ENCODE peak calls at places on chromosomes 6 and 20, in seven cellular contexts. One of them, this sample, is unnamed.

GRCh38 chr20:53706511-53707031 is 112.9 kb upstream of the ZNF217 start:
- DNase-seq in upper lobe of left lung: no peak
- DNase-seq in thyroid gland: no peak
- DNase-seq in uterus: no peak
- DNase-seq in stomach: no peak
- DNase-seq in right lobe of liver: no peak
- DNase-seq in esophagus muscularis mucosa: no peak
- DNase-seq in this sample: no peak

GRCh38 chr20:38727602-38728236 is 3.4 kb downstream of the SLC32A1 start:
- DNase-seq in uterus: no peak
- DNase-seq in esophagus muscularis mucosa: no peak
- DNase-seq in thyroid gland: no peak
- DNase-seq in right lobe of liver: no peak
- DNase-seq in upper lobe of left lung: peak; percentile 66
- DNase-seq in stomach: no peak
- DNase-seq in this sample: no peak

GRCh38 chr6:26032387-26033131 is 54.7 kb upstream of the HFE start:
- DNase-seq in thyroid gland: no peak
- DNase-seq in upper lobe of left lung: no peak
- DNase-seq in right lobe of liver: no peak
- DNase-seq in stomach: no peak
- DNase-seq in esophagus muscularis mucosa: no peak
- DNase-seq in uterus: no peak
- DNase-seq in this sample: no peak

GRCh38 chr6:50087231-50087954 is 37.7 kb upstream of the DEFB112 start:
- DNase-seq in esophagus muscularis mucosa: no peak
- DNase-seq in uterus: no peak
- DNase-seq in thyroid gland: no peak
- DNase-seq in right lobe of liver: no peak
- DNase-seq in stomach: no peak
- DNase-seq in upper lobe of left lung: no peak
- DNase-seq in this sample: no peak

GRCh38 chr6:52839124-52840055 is 1.2 kb downstream of the GSTA5 start:
- DNase-seq in uterus: no peak
- DNase-seq in thyroid gland: peak; percentile 40
- DNase-seq in stomach: peak; percentile 59
- DNase-seq in esophagus muscularis mucosa: no peak
- DNase-seq in upper lobe of left lung: peak; percentile 32
- DNase-seq in right lobe of liver: no peak
- DNase-seq in this sample: no peak

GRCh38 chr20:53876470-53876869 is 193.9 kb downstream of the BCAS1 start:
- DNase-seq in upper lobe of left lung: no peak
- DNase-seq in stomach: no peak
- DNase-seq in right lobe of liver: no peak
- DNase-seq in uterus: no peak
- DNase-seq in thyroid gland: no peak
- DNase-seq in esophagus muscularis mucosa: no peak
- DNase-seq in this sample: no peak

GRCh38 chr20:641516-641913 is 11.5 kb downstream of the SRXN1 start:
- DNase-seq in uterus: no peak
- DNase-seq in stomach: no peak
- DNase-seq in thyroid gland: no peak
- DNase-seq in upper lobe of left lung: no peak
- DNase-seq in esophagus muscularis mucosa: no peak
- DNase-seq in right lobe of liver: no peak
- DNase-seq in this sample: peak; percentile 41

GRCh38 chr20:25177890-25178321 is 17.6 kb upstream of the ENTPD6 start:
- DNase-seq in thyroid gland: peak; percentile 81
- DNase-seq in upper lobe of left lung: no peak
- DNase-seq in right lobe of liver: no peak
- DNase-seq in uterus: no peak
- DNase-seq in esophagus muscularis mucosa: no peak
- DNase-seq in stomach: peak; percentile 81
- DNase-seq in this sample: no peak

GRCh38 chr20:62174870-62175624 is 7.8 kb upstream of the MTG2 start:
- DNase-seq in right lobe of liver: peak; percentile 39
- DNase-seq in upper lobe of left lung: peak; percentile 68
- DNase-seq in thyroid gland: no peak
- DNase-seq in stomach: no peak
- DNase-seq in esophagus muscularis mucosa: no peak
- DNase-seq in uterus: no peak
- DNase-seq in this sample: no peak

GRCh38 chr6:139114741-139115140 is 20.1 kb upstream of the HECA start:
- DNase-seq in upper lobe of left lung: no peak
- DNase-seq in stomach: no peak
- DNase-seq in right lobe of liver: no peak
- DNase-seq in uterus: no peak
- DNase-seq in thyroid gland: no peak
- DNase-seq in esophagus muscularis mucosa: no peak
- DNase-seq in this sample: no peak

GRCh38 chr20:37890643-37891042 is 12.3 kb upstream of the VSTM2L start:
- DNase-seq in uterus: no peak
- DNase-seq in esophagus muscularis mucosa: no peak
- DNase-seq in upper lobe of left lung: peak; percentile 30
- DNase-seq in thyroid gland: no peak
- DNase-seq in right lobe of liver: no peak
- DNase-seq in stomach: no peak
- DNase-seq in this sample: no peak

GRCh38 chr20:23375827-23376226 is 13.8 kb downstream of the GZF1 start:
- DNase-seq in right lobe of liver: no peak
- DNase-seq in esophagus muscularis mucosa: no peak
- DNase-seq in thyroid gland: no peak
- DNase-seq in uterus: no peak
- DNase-seq in stomach: no peak
- DNase-seq in upper lobe of left lung: no peak
- DNase-seq in this sample: no peak

GRCh38 chr6:151276112-151276745 is 36.5 kb downstream of the AKAP12 start:
- DNase-seq in stomach: no peak
- DNase-seq in esophagus muscularis mucosa: no peak
- DNase-seq in thyroid gland: no peak
- DNase-seq in uterus: no peak
- DNase-seq in right lobe of liver: no peak
- DNase-seq in upper lobe of left lung: no peak
- DNase-seq in this sample: peak; percentile 50

GRCh38 chr6:170232186-170233002 is 58.5 kb downstream of the DLL1 start:
- DNase-seq in right lobe of liver: peak; percentile 32
- DNase-seq in upper lobe of left lung: no peak
- DNase-seq in uterus: no peak
- DNase-seq in thyroid gland: no peak
- DNase-seq in esophagus muscularis mucosa: no peak
- DNase-seq in stomach: no peak
- DNase-seq in this sample: peak; percentile 4

GRCh38 chr6:46186583-46186982 is 15.8 kb upstream of the ENPP5 start:
- DNase-seq in right lobe of liver: no peak
- DNase-seq in uterus: no peak
- DNase-seq in stomach: no peak
- DNase-seq in esophagus muscularis mucosa: no peak
- DNase-seq in thyroid gland: no peak
- DNase-seq in upper lobe of left lung: no peak
- DNase-seq in this sample: no peak

GRCh38 chr20:1860446-1860845 is 34.8 kb upstream of the SIRPA start:
- DNase-seq in uterus: no peak
- DNase-seq in upper lobe of left lung: no peak
- DNase-seq in right lobe of liver: no peak
- DNase-seq in stomach: no peak
- DNase-seq in esophagus muscularis mucosa: no peak
- DNase-seq in thyroid gland: no peak
- DNase-seq in this sample: no peak

GRCh38 chr6:42978487-42978792 is 541 bp downstream of the PEX6 start:
- DNase-seq in thyroid gland: peak; percentile 29
- DNase-seq in stomach: no peak
- DNase-seq in uterus: peak; percentile 27
- DNase-seq in upper lobe of left lung: no peak
- DNase-seq in esophagus muscularis mucosa: no peak
- DNase-seq in right lobe of liver: peak; percentile 62
- DNase-seq in this sample: peak; percentile 60

GRCh38 chr6:161921602-161922400 is 647.9 kb upstream of the AGPAT4 start:
- DNase-seq in uterus: no peak
- DNase-seq in right lobe of liver: no peak
- DNase-seq in upper lobe of left lung: no peak
- DNase-seq in thyroid gland: no peak
- DNase-seq in esophagus muscularis mucosa: no peak
- DNase-seq in stomach: no peak
- DNase-seq in this sample: no peak

GRCh38 chr6:44624226-44624625 is 236.7 kb downstream of the CDC5L start:
- DNase-seq in stomach: no peak
- DNase-seq in thyroid gland: no peak
- DNase-seq in right lobe of liver: no peak
- DNase-seq in upper lobe of left lung: peak; percentile 57
- DNase-seq in esophagus muscularis mucosa: no peak
- DNase-seq in uterus: no peak
- DNase-seq in this sample: no peak
- H3K4me1 ChIP-seq in stomach: no peaks in the 10 kb centered on the region
- H3K4me1 ChIP-seq in thyroid gland: no peaks in the 10 kb centered on the region
- H3K4me1 ChIP-seq in right lobe of liver: no peaks in the 10 kb centered on the region
- H3K4me1 ChIP-seq in upper lobe of left lung: peaks cover 4% of the 10 kb centered on the region
- H3K4me1 ChIP-seq in esophagus muscularis mucosa: no peaks in the 10 kb centered on the region
- H3K4me1 ChIP-seq in uterus: no peaks in the 10 kb centered on the region
- H3K4me1 ChIP-seq in this sample: no peaks in the 10 kb centered on the region

GRCh38 chr20:48858075-48858790 is 30.4 kb upstream of the PREX1 start:
- DNase-seq in upper lobe of left lung: no peak
- DNase-seq in esophagus muscularis mucosa: no peak
- DNase-seq in uterus: no peak
- DNase-seq in stomach: no peak
- DNase-seq in right lobe of liver: no peak
- DNase-seq in thyroid gland: no peak
- DNase-seq in this sample: peak; percentile 23
- H3K36me3 ChIP-seq in upper lobe of left lung: no peaks in the 10 kb centered on the region
- H3K36me3 ChIP-seq in esophagus muscularis mucosa: no peaks in the 10 kb centered on the region
- H3K36me3 ChIP-seq in uterus: no peaks in the 10 kb centered on the region
- H3K36me3 ChIP-seq in stomach: no peaks in the 10 kb centered on the region
- H3K36me3 ChIP-seq in right lobe of liver: no peaks in the 10 kb centered on the region
- H3K36me3 ChIP-seq in thyroid gland: no peaks in the 10 kb centered on the region
- H3K36me3 ChIP-seq in this sample: no peaks in the 10 kb centered on the region

DNA sequence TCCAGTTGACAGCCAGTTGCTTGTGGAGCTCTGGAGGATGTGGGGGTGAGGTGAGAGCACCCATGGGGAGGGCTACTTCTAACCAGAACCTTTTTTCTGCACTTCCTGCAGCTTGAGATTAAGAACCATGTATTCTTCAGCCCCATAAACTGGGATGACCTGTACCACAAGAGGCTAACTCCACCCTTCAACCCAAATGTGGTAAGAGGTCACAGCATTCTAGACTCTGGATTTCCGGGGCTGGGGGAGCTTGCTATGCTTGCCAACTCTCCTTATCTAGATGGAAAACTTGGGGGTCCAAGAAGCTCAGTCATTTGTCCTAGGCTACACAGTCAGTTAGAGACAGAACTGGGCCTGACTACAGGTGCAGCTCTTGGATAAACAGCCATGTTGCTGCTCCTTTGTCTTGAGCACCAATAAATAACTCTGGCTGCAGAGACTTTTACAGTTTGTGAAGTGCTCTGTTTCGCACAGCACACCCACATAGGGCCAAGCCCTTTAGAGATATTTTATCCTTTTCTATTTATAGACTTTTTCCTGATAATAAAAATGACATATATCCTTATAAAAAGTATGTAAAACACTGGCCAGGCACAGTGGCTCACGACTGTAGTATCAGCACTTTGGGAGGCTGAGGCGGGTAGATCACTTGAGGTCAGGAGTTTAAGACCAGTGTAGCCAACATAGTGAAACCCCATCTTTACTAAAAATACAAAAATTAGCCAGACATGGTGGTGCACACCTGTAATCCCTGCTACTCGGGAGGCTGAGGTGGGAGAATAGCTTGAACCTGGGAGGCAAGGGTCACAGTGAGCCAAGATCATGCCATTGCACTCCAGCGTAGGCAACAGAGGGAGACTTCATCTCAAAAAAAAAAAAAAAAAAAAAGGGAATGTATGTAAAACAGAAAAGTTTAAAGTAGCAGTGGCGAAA is 10.6 kb upstream of the IFT52 start:
- DNase-seq in right lobe of liver: no peak
- DNase-seq in stomach: no peak
- DNase-seq in upper lobe of left lung: no peak
- DNase-seq in thyroid gland: no peak
- DNase-seq in uterus: no peak
- DNase-seq in esophagus muscularis mucosa: no peak
- DNase-seq in this sample: no peak
- TF ChIP-seq POLR2A in right lobe of liver: no peak
- TF ChIP-seq POLR2A in stomach: no peak
- TF ChIP-seq POLR2A in upper lobe of left lung: no peak
- TF ChIP-seq POLR2A in thyroid gland: no peak
- TF ChIP-seq POLR2A in uterus: no peak
- TF ChIP-seq POLR2A in esophagus muscularis mucosa: no peak
- TF ChIP-seq POLR2A in this sample: no peak

DNA sequence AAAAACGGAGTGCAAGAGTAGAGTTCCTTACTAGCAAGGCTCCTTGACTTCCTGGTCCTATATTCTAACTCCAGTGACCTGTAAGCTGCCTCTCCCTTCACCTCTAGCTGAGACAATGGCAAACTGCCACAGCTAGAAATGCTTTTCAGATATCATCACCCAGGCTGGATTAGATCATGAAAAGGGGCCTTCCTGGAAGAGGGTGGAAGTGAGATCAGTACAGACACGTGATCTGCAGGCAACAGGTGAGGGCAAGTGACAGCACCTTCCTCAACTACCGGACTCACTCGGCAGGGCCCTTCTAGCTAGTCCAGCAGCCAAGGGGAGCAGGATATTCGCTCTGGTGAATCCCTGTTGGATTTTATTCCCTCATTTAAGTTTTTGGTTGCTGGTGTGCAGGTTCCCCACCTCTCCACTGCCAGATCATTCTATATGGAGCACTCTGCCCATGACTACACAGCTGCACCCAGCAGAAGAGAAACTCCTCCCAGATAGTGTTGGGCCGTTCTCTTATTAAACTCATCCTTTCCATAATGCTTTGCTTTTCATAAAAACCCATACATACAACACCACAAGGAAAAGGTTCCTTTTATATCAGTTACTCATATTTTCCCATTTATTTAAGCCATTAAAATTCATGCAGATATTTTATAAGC is 26.4 kb upstream of the FAM83C start:
- DNase-seq in stomach: peak; percentile 61
- DNase-seq in esophagus muscularis mucosa: no peak
- DNase-seq in thyroid gland: peak; percentile 59
- DNase-seq in right lobe of liver: no peak
- DNase-seq in uterus: no peak
- DNase-seq in upper lobe of left lung: no peak
- DNase-seq in this sample: no peak
- H3K4me1 ChIP-seq in stomach: peaks cover 39% of the 10 kb centered on the region
- H3K4me1 ChIP-seq in esophagus muscularis mucosa: peaks cover 18% of the 10 kb centered on the region
- H3K4me1 ChIP-seq in thyroid gland: peaks cover 49% of the 10 kb centered on the region
- H3K4me1 ChIP-seq in right lobe of liver: no peaks in the 10 kb centered on the region
- H3K4me1 ChIP-seq in uterus: no peaks in the 10 kb centered on the region
- H3K4me1 ChIP-seq in upper lobe of left lung: peaks cover 4% of the 10 kb centered on the region
- H3K4me1 ChIP-seq in this sample: no peaks in the 10 kb centered on the region

GRCh38 chr6:96246563-96246962 is 230.8 kb downstream of the FUT9 start:
- DNase-seq in upper lobe of left lung: no peak
- DNase-seq in uterus: no peak
- DNase-seq in right lobe of liver: no peak
- DNase-seq in esophagus muscularis mucosa: no peak
- DNase-seq in thyroid gland: no peak
- DNase-seq in stomach: no peak
- DNase-seq in this sample: no peak

GRCh38 chr6:96249748-96250147 is 234.0 kb downstream of the FUT9 start:
- DNase-seq in upper lobe of left lung: no peak
- DNase-seq in right lobe of liver: no peak
- DNase-seq in thyroid gland: no peak
- DNase-seq in esophagus muscularis mucosa: no peak
- DNase-seq in stomach: peak; percentile 41
- DNase-seq in uterus: no peak
- DNase-seq in this sample: no peak
- H3K36me3 ChIP-seq in upper lobe of left lung: no peaks in the 10 kb centered on the region
- H3K36me3 ChIP-seq in right lobe of liver: no peaks in the 10 kb centered on the region
- H3K36me3 ChIP-seq in thyroid gland: no peaks in the 10 kb centered on the region
- H3K36me3 ChIP-seq in esophagus muscularis mucosa: no peaks in the 10 kb centered on the region
- H3K36me3 ChIP-seq in stomach: no peaks in the 10 kb centered on the region
- H3K36me3 ChIP-seq in uterus: no peaks in the 10 kb centered on the region
- H3K36me3 ChIP-seq in this sample: no peaks in the 10 kb centered on the region

GRCh38 chr20:45257161-45257560 is 2.8 kb upstream of the SLPI start:
- DNase-seq in thyroid gland: no peak
- DNase-seq in esophagus muscularis mucosa: no peak
- DNase-seq in right lobe of liver: no peak
- DNase-seq in stomach: no peak
- DNase-seq in uterus: no peak
- DNase-seq in upper lobe of left lung: no peak
- DNase-seq in this sample: no peak
- TF ChIP-seq POLR2A in thyroid gland: no peak
- TF ChIP-seq POLR2A in esophagus muscularis mucosa: no peak
- TF ChIP-seq POLR2A in right lobe of liver: no peak
- TF ChIP-seq POLR2A in stomach: no peak
- TF ChIP-seq POLR2A in uterus: no peak
- TF ChIP-seq POLR2A in upper lobe of left lung: no peak
- TF ChIP-seq POLR2A in this sample: no peak

This sample was measured in heart left ventricle.